ENCODE peak calls at places on chromosomes 11 and 22, in seven cellular contexts. One of them, this sample, is unnamed.

GRCh38 chr11:5476184-5476819 is 12.2 kb upstream of the OR52D1 start:
- DNase-seq in CD8-positive, alpha-beta T cell: no peak
- DNase-seq in GM23248: peak; percentile 74
- DNase-seq in CD4-positive, CD25-positive, alpha-beta regulatory T cell: peak; percentile 42
- DNase-seq in gastrocnemius medialis: no peak
- DNase-seq in tibial nerve: peak; percentile 13
- DNase-seq in left ventricle myocardium inferior: no peak
- DNase-seq in this sample: peak; percentile 52

GRCh38 chr11:117792241-117792640 is 4.8 kb downstream of the DSCAML1 start:
- DNase-seq in left ventricle myocardium inferior: no peak
- DNase-seq in CD4-positive, CD25-positive, alpha-beta regulatory T cell: no peak
- DNase-seq in GM23248: no peak
- DNase-seq in gastrocnemius medialis: no peak
- DNase-seq in CD8-positive, alpha-beta T cell: no peak
- DNase-seq in tibial nerve: no peak
- DNase-seq in this sample: no peak

GRCh38 chr11:62786318-62787004 is 741 bp upstream of the TMEM179B start:
- DNase-seq in tibial nerve: peak; percentile 76
- DNase-seq in CD4-positive, CD25-positive, alpha-beta regulatory T cell: peak; percentile 85
- DNase-seq in gastrocnemius medialis: peak; percentile 90
- DNase-seq in left ventricle myocardium inferior: peak; percentile 91
- DNase-seq in GM23248: peak; percentile 92
- DNase-seq in CD8-positive, alpha-beta T cell: peak; percentile 72
- DNase-seq in this sample: peak; percentile 91

GRCh38 chr22:47596176-47596690 is 833.8 kb downstream of the TBC1D22A start:
- DNase-seq in CD8-positive, alpha-beta T cell: no peak
- DNase-seq in CD4-positive, CD25-positive, alpha-beta regulatory T cell: no peak
- DNase-seq in GM23248: no peak
- DNase-seq in gastrocnemius medialis: no peak
- DNase-seq in tibial nerve: no peak
- DNase-seq in left ventricle myocardium inferior: no peak
- DNase-seq in this sample: no peak

GRCh38 chr11:12330491-12331231 is 46.7 kb upstream of the PARVA start:
- DNase-seq in left ventricle myocardium inferior: no peak
- DNase-seq in tibial nerve: no peak
- DNase-seq in CD8-positive, alpha-beta T cell: no peak
- DNase-seq in gastrocnemius medialis: no peak
- DNase-seq in CD4-positive, CD25-positive, alpha-beta regulatory T cell: no peak
- DNase-seq in GM23248: peak; percentile 30
- DNase-seq in this sample: peak; percentile 15

GRCh38 chr11:83836883-83837654 is 550.9 kb upstream of the CCDC90B start:
- DNase-seq in CD4-positive, CD25-positive, alpha-beta regulatory T cell: no peak
- DNase-seq in CD8-positive, alpha-beta T cell: no peak
- DNase-seq in GM23248: peak; percentile 74
- DNase-seq in left ventricle myocardium inferior: no peak
- DNase-seq in gastrocnemius medialis: no peak
- DNase-seq in tibial nerve: peak; percentile 10
- DNase-seq in this sample: peak; percentile 77

GRCh38 chr11:78850078-78850477 is 275.4 kb upstream of the NARS2 start:
- DNase-seq in gastrocnemius medialis: no peak
- DNase-seq in CD8-positive, alpha-beta T cell: no peak
- DNase-seq in left ventricle myocardium inferior: no peak
- DNase-seq in CD4-positive, CD25-positive, alpha-beta regulatory T cell: no peak
- DNase-seq in GM23248: no peak
- DNase-seq in tibial nerve: no peak
- DNase-seq in this sample: no peak

GRCh38 chr11:117803896-117804295 is 6.9 kb upstream of the DSCAML1 start:
- DNase-seq in gastrocnemius medialis: no peak
- DNase-seq in CD4-positive, CD25-positive, alpha-beta regulatory T cell: no peak
- DNase-seq in CD8-positive, alpha-beta T cell: no peak
- DNase-seq in left ventricle myocardium inferior: no peak
- DNase-seq in tibial nerve: no peak
- DNase-seq in GM23248: no peak
- DNase-seq in this sample: no peak

GRCh38 chr11:21205205-21205604 is 535.8 kb downstream of the NELL1 start:
- DNase-seq in CD8-positive, alpha-beta T cell: no peak
- DNase-seq in left ventricle myocardium inferior: no peak
- DNase-seq in gastrocnemius medialis: no peak
- DNase-seq in CD4-positive, CD25-positive, alpha-beta regulatory T cell: no peak
- DNase-seq in tibial nerve: no peak
- DNase-seq in GM23248: no peak
- DNase-seq in this sample: no peak

GRCh38 chr11:6737872-6738466 is 33.8 kb downstream of the OR2AG2 start:
- DNase-seq in tibial nerve: peak; percentile 43
- DNase-seq in CD8-positive, alpha-beta T cell: peak; percentile 44
- DNase-seq in CD4-positive, CD25-positive, alpha-beta regulatory T cell: peak; percentile 79
- DNase-seq in gastrocnemius medialis: no peak
- DNase-seq in left ventricle myocardium inferior: no peak
- DNase-seq in GM23248: peak; percentile 59
- DNase-seq in this sample: peak; percentile 67

GRCh38 chr22:39254789-39255298 is 10.1 kb upstream of the PDGFB start:
- DNase-seq in CD8-positive, alpha-beta T cell: no peak
- DNase-seq in left ventricle myocardium inferior: no peak
- DNase-seq in GM23248: peak; percentile 82
- DNase-seq in tibial nerve: no peak
- DNase-seq in gastrocnemius medialis: peak; percentile 77
- DNase-seq in CD4-positive, CD25-positive, alpha-beta regulatory T cell: no peak
- DNase-seq in this sample: no peak

DNA sequence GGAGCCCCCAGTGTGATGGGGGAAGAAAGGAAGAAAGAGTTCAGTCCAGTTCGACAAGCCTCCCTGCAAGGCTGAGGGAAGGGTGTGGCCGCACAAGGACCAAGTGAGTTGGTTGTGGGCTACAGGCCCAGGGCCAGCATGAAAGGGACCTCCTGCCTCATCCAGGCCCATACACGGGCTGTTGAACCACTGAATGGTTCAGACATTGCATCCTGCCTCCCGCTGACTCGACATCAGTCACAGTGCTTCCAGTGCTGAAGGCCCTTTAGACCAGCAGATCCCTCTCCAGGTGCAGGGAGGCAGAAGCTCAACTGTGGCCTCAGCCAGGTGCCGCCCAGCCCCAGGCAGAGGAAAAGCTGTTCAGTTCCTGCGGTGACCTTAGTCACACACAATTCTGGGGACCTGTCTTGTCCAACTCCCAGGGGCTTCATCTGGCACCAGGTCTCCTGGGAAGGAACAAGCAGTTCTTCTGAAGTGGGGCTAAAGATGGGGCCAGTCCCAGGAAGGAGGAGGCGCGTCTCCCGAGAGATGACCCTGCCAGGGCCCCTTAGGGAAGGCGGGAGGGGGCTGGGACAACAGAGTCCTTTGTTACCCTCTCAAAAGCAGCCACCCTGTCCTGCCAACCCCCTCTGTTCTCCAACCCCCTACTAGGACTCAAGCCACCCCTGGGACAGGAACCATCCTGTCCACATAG is 6.6 kb downstream of the ARRB1 start:
- DNase-seq in left ventricle myocardium inferior: no peak
- DNase-seq in CD8-positive, alpha-beta T cell: no peak
- DNase-seq in tibial nerve: no peak
- DNase-seq in CD4-positive, CD25-positive, alpha-beta regulatory T cell: no peak
- DNase-seq in GM23248: peak; percentile 69
- DNase-seq in gastrocnemius medialis: no peak
- DNase-seq in this sample: no peak
- H3K27ac ChIP-seq in left ventricle myocardium inferior: peak overlapping the region; percentile 94
- H3K27ac ChIP-seq in CD8-positive, alpha-beta T cell: no peak overlapping the region
- H3K27ac ChIP-seq in tibial nerve: peak overlapping the region; percentile 95
- H3K27ac ChIP-seq in CD4-positive, CD25-positive, alpha-beta regulatory T cell: no peak overlapping the region
- H3K27ac ChIP-seq in GM23248: no peak overlapping the region
- H3K27ac ChIP-seq in gastrocnemius medialis: no peak overlapping the region
- H3K27ac ChIP-seq in this sample: peak overlapping the region; percentile 84

GRCh38 chr11:102878595-102878994 is 3.8 kb upstream of the MMP12 start:
- DNase-seq in gastrocnemius medialis: no peak
- DNase-seq in GM23248: no peak
- DNase-seq in CD8-positive, alpha-beta T cell: no peak
- DNase-seq in CD4-positive, CD25-positive, alpha-beta regulatory T cell: no peak
- DNase-seq in left ventricle myocardium inferior: no peak
- DNase-seq in tibial nerve: no peak
- DNase-seq in this sample: no peak
- H3K27me3 ChIP-seq in gastrocnemius medialis: no peaks in the 10 kb centered on the region
- H3K27me3 ChIP-seq in GM23248: no peaks in the 10 kb centered on the region
- H3K27me3 ChIP-seq in CD8-positive, alpha-beta T cell: no peaks in the 10 kb centered on the region
- H3K27me3 ChIP-seq in CD4-positive, CD25-positive, alpha-beta regulatory T cell: no peaks in the 10 kb centered on the region
- H3K27me3 ChIP-seq in left ventricle myocardium inferior: no peaks in the 10 kb centered on the region
- H3K27me3 ChIP-seq in tibial nerve: no peaks in the 10 kb centered on the region
- H3K27me3 ChIP-seq in this sample: no peaks in the 10 kb centered on the region

GRCh38 chr11:36002196-36002595 is 58.3 kb downstream of the LDLRAD3 start:
- DNase-seq in tibial nerve: no peak
- DNase-seq in GM23248: no peak
- DNase-seq in gastrocnemius medialis: peak; percentile 49
- DNase-seq in CD4-positive, CD25-positive, alpha-beta regulatory T cell: no peak
- DNase-seq in CD8-positive, alpha-beta T cell: no peak
- DNase-seq in left ventricle myocardium inferior: no peak
- DNase-seq in this sample: peak; percentile 40
- H3K27ac ChIP-seq in tibial nerve: peak overlapping the region; percentile 49
- H3K27ac ChIP-seq in GM23248: no peak overlapping the region
- H3K27ac ChIP-seq in gastrocnemius medialis: no peak overlapping the region
- H3K27ac ChIP-seq in CD4-positive, CD25-positive, alpha-beta regulatory T cell: no peak overlapping the region
- H3K27ac ChIP-seq in CD8-positive, alpha-beta T cell: no peak overlapping the region
- H3K27ac ChIP-seq in left ventricle myocardium inferior: no peak overlapping the region
- H3K27ac ChIP-seq in this sample: no peak overlapping the region

GRCh38 chr11:64102005-64102738 is 63.7 kb downstream of the MACROD1 start:
- DNase-seq in GM23248: no peak
- DNase-seq in tibial nerve: no peak
- DNase-seq in CD8-positive, alpha-beta T cell: no peak
- DNase-seq in left ventricle myocardium inferior: no peak
- DNase-seq in CD4-positive, CD25-positive, alpha-beta regulatory T cell: no peak
- DNase-seq in gastrocnemius medialis: peak; percentile 71
- DNase-seq in this sample: no peak

GRCh38 chr11:64099436-64099835 is 63.7 kb downstream of the FLRT1 start:
- DNase-seq in GM23248: no peak
- DNase-seq in tibial nerve: no peak
- DNase-seq in left ventricle myocardium inferior: no peak
- DNase-seq in gastrocnemius medialis: no peak
- DNase-seq in CD8-positive, alpha-beta T cell: no peak
- DNase-seq in CD4-positive, CD25-positive, alpha-beta regulatory T cell: no peak
- DNase-seq in this sample: no peak

GRCh38 chr11:64100345-64100744 is 64.6 kb downstream of the FLRT1 start:
- DNase-seq in CD4-positive, CD25-positive, alpha-beta regulatory T cell: no peak
- DNase-seq in tibial nerve: no peak
- DNase-seq in GM23248: no peak
- DNase-seq in CD8-positive, alpha-beta T cell: no peak
- DNase-seq in gastrocnemius medialis: no peak
- DNase-seq in left ventricle myocardium inferior: no peak
- DNase-seq in this sample: no peak

GRCh38 chr11:64101461-64101860 is 64.5 kb downstream of the MACROD1 start:
- DNase-seq in tibial nerve: peak; percentile 23
- DNase-seq in gastrocnemius medialis: no peak
- DNase-seq in left ventricle myocardium inferior: no peak
- DNase-seq in CD4-positive, CD25-positive, alpha-beta regulatory T cell: no peak
- DNase-seq in CD8-positive, alpha-beta T cell: no peak
- DNase-seq in GM23248: peak; percentile 34
- DNase-seq in this sample: no peak

GRCh38 chr11:64100782-64101358 is 65.0 kb downstream of the MACROD1 start:
- DNase-seq in CD8-positive, alpha-beta T cell: no peak
- DNase-seq in tibial nerve: no peak
- DNase-seq in GM23248: no peak
- DNase-seq in left ventricle myocardium inferior: no peak
- DNase-seq in CD4-positive, CD25-positive, alpha-beta regulatory T cell: no peak
- DNase-seq in gastrocnemius medialis: no peak
- DNase-seq in this sample: no peak
- H3K27me3 ChIP-seq in CD8-positive, alpha-beta T cell: no peaks in the 10 kb centered on the region
- H3K27me3 ChIP-seq in tibial nerve: no peaks in the 10 kb centered on the region
- H3K27me3 ChIP-seq in GM23248: no peaks in the 10 kb centered on the region
- H3K27me3 ChIP-seq in left ventricle myocardium inferior: no peaks in the 10 kb centered on the region
- H3K27me3 ChIP-seq in CD4-positive, CD25-positive, alpha-beta regulatory T cell: no peaks in the 10 kb centered on the region
- H3K27me3 ChIP-seq in gastrocnemius medialis: no peaks in the 10 kb centered on the region
- H3K27me3 ChIP-seq in this sample: no peaks in the 10 kb centered on the region

This sample was measured in A673.